ENCODE peak calls at places on chromosomes 13 and 19, in six cellular contexts. M, F, I, O, P and B are unnamed samples.

GRCh38 chr19:1041835-1042685 is 2.2 kb downstream of the ABCA7 start:
- DNase-seq in P (no peak), M (no peak), F (peak; percentile 64), O (no peak), I (no peak), B (no peak)

GRCh38 chr13:54185785-54186184 is 1157.2 kb downstream of the OLFM4 start:
- DNase-seq in P (no peak), F (no peak), O (no peak), M (no peak), I (no peak), B (no peak)

GRCh38 chr19:38733493-38734175 is 10.6 kb downstream of the CAPN12 start:
- DNase-seq in I (no peak), F (no peak), O (no peak), M (no peak), P (no peak), B (no peak)

GRCh38 chr19:1396019-1396767 is 5.1 kb downstream of the GAMT start:
- DNase-seq in O (peak; percentile 49), F (no peak), P (no peak), I (no peak), M (no peak), B (no peak)

GRCh38 chr19:44260343-44260681 is 626 bp downstream of the ZNF233 start:
- DNase-seq in I (no peak), P (no peak), M (no peak), O (no peak), F (no peak), B (no peak)

GRCh38 chr13:40787062-40787461 is 2.3 kb upstream of the SLC25A15 start:
- DNase-seq in P (no peak), O (no peak), I (no peak), F (no peak), M (no peak), B (no peak)

GRCh38 chr13:46479286-46479685 is 73.7 kb upstream of the LRCH1 start:
- DNase-seq in I (no peak), O (no peak), F (no peak), M (no peak), P (no peak), B (no peak)

GRCh38 chr19:36482876-36483275 is 6.5 kb downstream of the ZNF566 start:
- DNase-seq in F (no peak), M (no peak), O (no peak), P (peak; percentile 20), I (no peak), B (no peak)

GRCh38 chr19:4816388-4817165 is 14.9 kb downstream of the TICAM1 start:
- DNase-seq in O (no peak), P (no peak), M (no peak), I (no peak), F (no peak), B (no peak)

GRCh38 chr19:58020985-58021384 is 12.8 kb upstream of the ZSCAN1 start:
- DNase-seq in O (no peak), M (no peak), P (no peak), F (no peak), I (no peak), B (no peak)

GRCh38 chr19:48739835-48740704 is at the start of gene RASIP1:
- DNase-seq in P (no peak), M (no peak), I (no peak), F (no peak), O (no peak), B (no peak)

GRCh38 chr13:95724252-95724651 is 47.3 kb downstream of the DNAJC3 start:
- DNase-seq in P (no peak), I (no peak), F (no peak), M (no peak), O (no peak), B (no peak)

GRCh38 chr19:1117654-1118053 is 13.9 kb downstream of the GPX4 start:
- DNase-seq in I (no peak), O (no peak), F (no peak), M (no peak), P (no peak), B (no peak)

GRCh38 chr19:46537136-46538097 is 41.8 kb upstream of the PNMA8B start:
- DNase-seq in I (no peak), F (peak; percentile 69), M (no peak), O (no peak), P (no peak), B (no peak)

GRCh38 chr13:33207616-33207964 is 78.0 kb downstream of the STARD13 start:
- DNase-seq in M (no peak), I (no peak), O (no peak), F (no peak), P (peak; percentile 74), B (no peak)

GRCh38 chr19:55600336-55601028 is 394 bp downstream of the ZNF524 start:
- DNase-seq in M (no peak), F (no peak), I (no peak), O (peak; percentile 64), P (no peak), B (peak; percentile 74)

GRCh38 chr13:27972619-27972877 is 3.4 kb upstream of the CDX2 start:
- DNase-seq in F (no peak), M (no peak), P (no peak), O (no peak), I (no peak), B (no peak)

GRCh38 chr13:35731471-35731870 is 255.0 kb upstream of the MAB21L1 start:
- DNase-seq in P (no peak), F (no peak), O (no peak), M (no peak), I (no peak), B (no peak)

GRCh38 chr19:11261902-11262839 is at the start of gene DOCK6:
- DNase-seq in P (no peak), F (peak; percentile 88), I (no peak), O (peak; percentile 63), M (no peak), B (no peak)

GRCh38 chr13:112444001-112444311 is 67.8 kb downstream of the SPACA7 start:
- DNase-seq in M (no peak), O (peak; percentile 85), F (peak; percentile 69), I (peak; percentile 64), P (peak; percentile 44), B (peak; percentile 65)

GRCh38 chr13:46314587-46314986 is 72.5 kb downstream of the RUBCNL start:
- DNase-seq in M (no peak), P (no peak), F (no peak), O (no peak), I (no peak), B (no peak)

GRCh38 chr13:28494861-28495585 is at the start of gene FLT1:
- DNase-seq in I (peak; percentile 39), F (peak; percentile 12), O (peak; percentile 25), P (no peak), M (no peak), B (peak; percentile 20)

GRCh38 chr19:35181387-35181786 is 26.9 kb downstream of the FXYD5 start:
- DNase-seq in O (no peak), F (no peak), I (no peak), P (no peak), M (no peak), B (no peak)

GRCh38 chr19:10555613-10555979 is 10.2 kb downstream of the KRI1 start:
- DNase-seq in I (no peak), F (no peak), O (no peak), M (no peak), P (no peak), B (no peak)

DNA sequence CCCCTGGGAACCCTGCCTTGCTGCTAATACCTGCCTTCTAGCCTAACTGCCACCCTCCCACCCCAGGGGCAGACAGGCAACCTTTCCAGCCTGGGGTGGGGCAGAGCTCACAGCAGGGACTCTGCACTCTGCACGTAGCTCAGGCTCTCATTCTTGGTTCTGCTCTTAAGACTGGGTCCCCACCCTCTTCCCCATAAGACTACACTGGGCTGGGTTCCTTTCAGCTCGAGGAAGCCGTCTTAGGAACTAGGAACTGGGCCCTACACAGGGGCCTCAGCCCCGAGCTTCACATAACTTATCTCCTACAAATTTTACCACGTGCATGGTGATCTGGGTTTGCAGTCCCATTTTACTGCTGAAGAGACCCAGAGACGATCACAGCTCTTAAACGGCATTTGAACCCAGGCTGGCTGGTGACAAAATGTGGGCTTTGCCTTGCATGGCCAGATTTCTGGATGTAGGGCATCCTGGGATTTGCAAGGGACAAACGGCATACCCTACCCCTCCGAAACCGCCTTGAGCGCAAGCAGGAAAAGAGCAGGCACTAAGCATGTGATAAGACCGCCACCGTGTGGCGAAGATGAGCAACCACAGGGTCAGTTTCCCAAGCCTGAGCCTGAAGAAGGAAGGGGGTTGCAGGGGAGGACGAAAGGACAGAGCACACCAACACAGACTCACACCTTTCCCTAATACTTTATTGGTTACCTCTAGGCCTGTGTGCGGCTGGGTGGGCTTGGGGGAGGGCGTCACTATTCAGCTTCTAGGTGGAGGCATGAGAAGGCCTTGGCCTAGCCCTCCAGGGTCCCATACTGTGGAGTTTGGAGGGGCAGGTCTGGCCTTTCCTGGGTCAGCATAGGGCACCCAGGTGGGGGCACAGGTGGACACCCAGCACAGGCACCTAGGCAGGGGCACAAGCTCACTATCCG is 5.1 kb downstream of the JUNB start:
- DNase-seq in P (peak; percentile 68), O (no peak), I (no peak), F (peak; percentile 51), M (no peak), B (no peak)
- TF ChIP-seq POLR2AphosphoS5 in P (no peak), O (no peak), I (no peak), F (peak; percentile 21), M (no peak), B (no peak)

GRCh38 chr19:29939628-29940027 is 2.4 kb upstream of the URI1 start:
- DNase-seq in F (no peak), I (no peak), M (no peak), O (no peak), P (no peak), B (no peak)

GRCh38 chr19:29940971-29941585 is 961 bp upstream of the URI1 start:
- DNase-seq in M (no peak), F (no peak), O (no peak), I (no peak), P (no peak), B (no peak)

GRCh38 chr19:29943615-29944014 is 1.6 kb downstream of the URI1 start:
- DNase-seq in M (no peak), O (no peak), I (no peak), P (no peak), F (no peak), B (no peak)

GRCh38 chr19:29942404-29943261 is 594 bp downstream of the URI1 start:
- DNase-seq in O (peak; percentile 56), I (no peak), P (peak; percentile 43), F (no peak), M (no peak), B (peak; percentile 68)

GRCh38 chr19:29941828-29942403 is at the start of gene URI1:
- DNase-seq in F (peak; percentile 96), P (peak; percentile 67), I (peak; percentile 36), M (no peak), O (peak; percentile 84), B (peak; percentile 80)
- TF ChIP-seq POLR2A in F (peak; percentile 76), P (peak; percentile 85), I (peak; percentile 56), M (peak; percentile 78), O (peak; percentile 37), B (peak; percentile 70)

DNA sequence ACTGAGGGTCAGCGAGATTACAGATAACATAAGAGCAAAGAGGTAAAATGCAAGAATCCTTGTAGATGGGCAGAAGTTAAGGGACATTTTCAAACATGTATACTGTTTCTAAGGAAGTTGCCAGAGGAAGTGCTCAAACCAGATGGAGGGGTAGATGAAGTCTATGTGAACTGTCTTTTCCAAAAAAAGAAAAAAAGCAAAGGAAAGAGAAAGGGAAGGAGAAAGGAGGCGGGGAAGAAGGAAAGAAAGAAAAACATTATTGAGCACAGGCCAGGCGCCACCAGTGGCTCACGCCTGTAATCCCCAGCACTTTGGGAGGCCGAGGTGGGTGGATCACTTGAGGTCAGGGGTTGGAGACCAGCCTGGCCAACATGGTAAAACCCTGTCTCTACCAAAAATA is 5.3 kb downstream of the DMAC2 start:
- DNase-seq in F (no peak), I (no peak), O (no peak), M (no peak), P (no peak), B (no peak)
- TF ChIP-seq TAF1 in F (no peak), I (no peak), O (no peak), M (no peak), P (no peak), B (no peak)

GRCh38 chr13:66405908-66406802 is 824.0 kb downstream of the PCDH9 start:
- DNase-seq in P (no peak), O (no peak), I (no peak), M (no peak), F (no peak), B (no peak)
- TF ChIP-seq POLR2AphosphoS5 in P (no peak), O (no peak), I (no peak), M (no peak), F (no peak), B (no peak)